ENCODE peak calls at places on chromosomes 3 and 15, in six cellular contexts. H is neuronal stem cell, D is H1, Q is IMR-90, V is H9, J is mesenchymal stem cell. E is an unnamed sample.

GRCh38 chr15:79067969-79068368 is 22.6 kb downstream of the RASGRF1 start:
- DNase-seq in V (no peak), J (no peak), D (no peak), Q (no peak), H (no peak), E (no peak)

GRCh38 chr3:63974451-63974850 is 48.8 kb downstream of the PSMD6 start:
- DNase-seq in H (no peak), D (no peak), Q (no peak), J (no peak), V (no peak), E (no peak)

GRCh38 chr3:27758083-27758482 is 36.0 kb upstream of the EOMES start:
- DNase-seq in V (no peak), D (no peak), J (peak; percentile 81), H (no peak), Q (peak; percentile 71), E (peak; percentile 55)

GRCh38 chr15:60793656-60794055 is 314.7 kb upstream of the ICE2 start:
- DNase-seq in H (no peak), V (no peak), J (no peak), D (no peak), Q (no peak), E (no peak)

GRCh38 chr3:126031981-126032471 is 51.9 kb downstream of the SLC41A3 start:
- DNase-seq in J (no peak), V (peak; percentile 30), D (peak; percentile 35), Q (no peak), H (no peak), E (peak; percentile 62)

GRCh38 chr3:128504957-128505730 is 12.1 kb upstream of the GATA2 start:
- DNase-seq in V (peak; percentile 20), Q (no peak), H (no peak), D (no peak), J (no peak), E (peak; percentile 72)

GRCh38 chr15:100355342-100355741 is 13.6 kb upstream of the ADAMTS17 start:
- DNase-seq in Q (no peak), J (no peak), H (no peak), V (no peak), D (no peak), E (no peak)

GRCh38 chr3:30607032-30607833 is 832 bp downstream of the TGFBR2 start:
- DNase-seq in Q (no peak), J (peak; percentile 50), V (peak; percentile 55), D (peak; percentile 68), H (peak; percentile 11), E (peak; percentile 80)

GRCh38 chr3:180250172-180250571 is 213.4 kb upstream of the PEX5L start:
- DNase-seq in H (no peak), V (no peak), D (no peak), Q (peak; percentile 52), J (no peak), E (no peak)

GRCh38 chr3:35198857-35199256 is 440.5 kb upstream of the ARPP21 start:
- DNase-seq in H (no peak), D (no peak), J (no peak), Q (no peak), V (no peak), E (no peak)

GRCh38 chr3:39383190-39383912 is at the start of gene SLC25A38:
- DNase-seq in Q (peak; percentile 85), V (peak; percentile 88), J (peak; percentile 95), H (peak; percentile 77), D (peak; percentile 81), E (peak; percentile 96)
- H2BK120ac ChIP-seq in Q (peak within 1 kb of the TSS; percentile 55), V (no peak within 1 kb of the TSS), J (no peak within 1 kb of the TSS), H (peak within 1 kb of the TSS; percentile 24), D (no peak within 1 kb of the TSS), E (no peak within 1 kb of the TSS)

DNA sequence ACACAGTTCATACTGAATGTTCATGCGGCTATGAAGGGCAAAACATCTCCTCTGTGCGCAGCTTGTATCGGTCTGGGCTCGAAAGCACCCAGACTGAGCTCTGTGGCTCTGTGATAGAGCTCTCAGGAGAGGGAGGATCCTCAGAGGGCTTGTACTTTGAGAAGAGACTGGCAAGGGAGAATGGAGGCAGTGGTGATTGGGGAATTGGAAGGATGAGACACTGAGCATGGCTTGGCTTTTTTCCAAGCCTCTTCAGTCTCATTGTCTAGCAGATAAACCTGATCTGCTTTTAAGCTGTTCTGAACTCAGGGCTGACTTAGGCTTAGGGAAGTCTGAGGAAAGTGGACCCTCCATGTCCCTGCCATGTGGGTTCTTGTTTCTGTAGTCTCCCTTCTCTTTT is 43.0 kb downstream of the RAD54L2 start:
- DNase-seq in D (no peak), H (no peak), J (peak; percentile 48), Q (peak; percentile 48), V (no peak), E (no peak)
- H2BK15ac ChIP-seq in D (no peak overlapping the region), H (no peak overlapping the region), J (no peak overlapping the region), Q (no peak overlapping the region), V (no peak overlapping the region), E (no peak overlapping the region)

GRCh38 chr3:49255112-49255511 is 21.9 kb downstream of the C3orf62 start:
- DNase-seq in D (no peak), V (no peak), H (no peak), Q (no peak), J (peak; percentile 47), E (peak; percentile 22)

GRCh38 chr3:49253512-49253911 is 23.5 kb downstream of the C3orf62 start:
- DNase-seq in J (no peak), D (no peak), H (no peak), Q (no peak), V (no peak), E (no peak)

GRCh38 chr3:49257187-49257586 is 19.8 kb downstream of the C3orf62 start:
- DNase-seq in H (no peak), J (no peak), Q (no peak), V (no peak), D (no peak), E (no peak)

GRCh38 chr3:49256152-49256551 is 20.9 kb downstream of the C3orf62 start:
- DNase-seq in J (no peak), V (no peak), Q (no peak), D (no peak), H (no peak), E (no peak)

GRCh38 chr3:49255686-49256085 is 21.3 kb downstream of the C3orf62 start:
- DNase-seq in H (no peak), D (no peak), J (no peak), V (no peak), Q (no peak), E (no peak)
- H2BK120ac ChIP-seq in H (no peak overlapping the region), D (no peak overlapping the region), J (no peak overlapping the region), V (no peak overlapping the region), Q (no peak overlapping the region), E (no peak overlapping the region)

GRCh38 chr3:149585401-149585726 is 72.5 kb downstream of the WWTR1 start:
- DNase-seq in D (no peak), H (no peak), Q (no peak), V (no peak), J (no peak), E (no peak)
- H2BK15ac ChIP-seq in D (no peak overlapping the region), H (no peak overlapping the region), Q (no peak overlapping the region), V (no peak overlapping the region), J (no peak overlapping the region), E (no peak overlapping the region)

DNA sequence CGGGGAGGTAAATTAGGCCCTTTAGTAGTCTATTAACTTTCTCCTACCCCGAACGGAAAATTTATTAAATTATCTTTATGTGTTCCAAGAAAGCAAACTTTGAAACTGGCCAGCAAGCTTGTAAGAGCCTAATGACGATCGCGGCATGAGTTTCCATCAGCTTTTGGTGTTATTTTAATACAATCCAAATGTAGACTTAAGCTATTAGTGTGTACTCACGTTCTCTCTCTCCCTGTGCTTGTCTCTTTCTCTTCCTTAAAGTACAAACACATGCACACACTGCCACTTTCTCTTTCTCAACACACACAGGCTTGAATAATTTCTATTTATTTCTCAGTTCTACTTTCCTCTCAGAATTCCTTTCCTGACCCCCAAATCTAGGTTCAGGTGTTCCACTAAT is 108.8 kb upstream of the MME start:
- DNase-seq in Q (peak; percentile 17), D (no peak), V (no peak), H (no peak), J (no peak), E (no peak)
- H2BK120ac ChIP-seq in Q (peak overlapping the region; percentile 66), D (no peak overlapping the region), V (no peak overlapping the region), H (no peak overlapping the region), J (no peak overlapping the region), E (no peak overlapping the region)

GRCh38 chr3:154954750-154955149 is 125.4 kb upstream of the MME start:
- DNase-seq in H (no peak), Q (peak; percentile 76), J (peak; percentile 59), V (no peak), D (no peak), E (peak; percentile 75)

GRCh38 chr3:154953538-154953937 is 126.6 kb upstream of the MME start:
- DNase-seq in V (no peak), J (no peak), Q (no peak), H (no peak), D (no peak), E (no peak)

GRCh38 chr3:154952538-154952937 is 127.6 kb upstream of the MME start:
- DNase-seq in D (no peak), V (no peak), H (no peak), J (no peak), Q (no peak), E (no peak)

GRCh38 chr3:154955907-154956533 is 124.1 kb upstream of the MME start:
- DNase-seq in D (no peak), H (no peak), Q (no peak), J (no peak), V (no peak), E (no peak)

GRCh38 chr3:154956815-154957214 is 123.3 kb upstream of the MME start:
- DNase-seq in H (no peak), J (no peak), V (no peak), Q (no peak), D (no peak), E (no peak)
- H2BK15ac ChIP-seq in H (no peak overlapping the region), J (no peak overlapping the region), V (no peak overlapping the region), Q (no peak overlapping the region), D (no peak overlapping the region), E (no peak overlapping the region)

GRCh38 chr15:52224211-52224610 is 33.0 kb upstream of the GNB5 start:
- DNase-seq in J (peak; percentile 24), V (no peak), Q (peak; percentile 22), H (no peak), D (no peak), E (no peak)
- H2BK120ac ChIP-seq in J (no peak overlapping the region), V (no peak overlapping the region), Q (no peak overlapping the region), H (no peak overlapping the region), D (no peak overlapping the region), E (no peak overlapping the region)

DNA sequence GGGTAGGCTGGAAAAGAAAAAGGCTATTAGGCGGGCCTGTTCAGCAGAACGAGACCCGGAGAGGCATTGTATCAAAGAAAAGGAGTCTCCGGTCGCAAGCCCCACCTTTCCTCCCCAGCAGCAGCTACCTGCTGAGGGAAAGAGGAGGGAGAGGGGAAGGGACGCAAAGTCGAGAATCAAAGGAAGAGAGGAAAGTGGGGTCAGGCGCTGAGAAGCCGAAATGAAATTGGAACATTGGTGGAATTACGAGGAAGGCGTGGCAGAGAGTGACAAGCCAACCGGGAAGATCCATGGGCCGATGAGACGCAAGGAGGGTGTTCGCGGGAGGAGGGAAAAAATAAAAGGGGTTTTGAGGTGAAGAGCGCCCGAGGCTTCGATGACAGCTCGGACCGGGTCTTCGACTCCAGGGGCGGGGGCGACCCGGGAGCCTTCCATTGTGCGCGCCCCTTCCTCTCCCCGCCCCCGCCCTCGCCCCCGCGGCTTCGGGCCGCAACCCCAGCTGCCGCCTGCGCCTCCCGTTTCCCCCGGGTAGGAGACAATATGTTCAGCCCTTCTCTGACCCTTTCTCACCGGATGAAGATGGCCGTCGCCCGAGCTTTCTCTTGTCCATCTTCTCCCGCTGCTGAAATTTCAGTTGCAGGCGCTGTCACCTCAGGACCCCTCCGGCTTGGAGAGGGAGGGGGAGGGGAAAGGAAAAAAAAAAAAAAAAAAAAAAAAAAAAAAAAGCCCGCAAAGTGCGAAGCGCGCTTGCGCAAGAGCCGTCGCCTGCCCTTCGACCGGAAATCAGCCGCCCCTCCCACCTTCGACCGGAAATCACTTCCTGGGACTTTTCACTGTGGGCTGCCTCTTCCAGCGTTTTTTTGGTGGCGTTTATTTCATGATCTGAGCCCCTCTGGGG is at the start of gene SENP7:
- DNase-seq in H (peak; percentile 75), V (peak; percentile 83), D (peak; percentile 81), J (peak; percentile 85), Q (peak; percentile 75), E (peak; percentile 92)
- H2BK15ac ChIP-seq in H (no peak within 1 kb of the TSS), V (no peak within 1 kb of the TSS), D (peak within 1 kb of the TSS; percentile 72), J (peak within 1 kb of the TSS; percentile 44), Q (peak within 1 kb of the TSS; percentile 50), E (no peak within 1 kb of the TSS)